ENCODE peak calls at places on chromosomes 2 and 18, in seven cellular contexts. D is RWPE1, G is activated B cell treated with CpG ODN at 0.5 μM for 24 hours, S is GM12865, L is fibroblast of pulmonary artery, H is pancreas, W is esophagus squamous epithelium. J is an unnamed sample.

GRCh38 chr18:72543362-72544055 is 633 bp downstream of the CBLN2 start:
- DNase-seq in D (no peak), G (no peak), S (no peak), L (no peak), H (no peak), W (no peak), J (no peak)

GRCh38 chr18:48720655-48721025 is 181.8 kb downstream of the CTIF start:
- DNase-seq in D (no peak), G (no peak), S (no peak), L (no peak), H (no peak), W (no peak), J (no peak)

GRCh38 chr2:52074139-52074719 is 1042.3 kb upstream of the NRXN1 start:
- DNase-seq in D (no peak), G (no peak), S (no peak), L (no peak), H (no peak), W (no peak), J (no peak)

GRCh38 chr2:132542953-132543569 is 126.5 kb downstream of the GPR39 start:
- DNase-seq in D (no peak), G (no peak), S (no peak), L (no peak), H (no peak), W (no peak), J (no peak)

GRCh38 chr2:16005819-16006536 is 65.6 kb downstream of the MYCN start:
- DNase-seq in D (peak), G (no peak), S (no peak), L (no peak), H (no peak), W (no peak), J (peak)

GRCh38 chr2:138846216-138846821 is 66.1 kb upstream of the NXPH2 start:
- DNase-seq in D (peak), G (no peak), S (peak), L (peak), H (no peak), W (no peak), J (no peak)

GRCh38 chr2:241211276-241211675 is 22.8 kb downstream of the ANO7 start:
- DNase-seq in D (no peak), G (no peak), S (no peak), L (no peak), H (no peak), W (no peak), J (no peak)

GRCh38 chr18:54873884-54874255 is 45.6 kb downstream of the RAB27B start:
- DNase-seq in D (no peak), G (no peak), S (no peak), L (no peak), H (no peak), W (no peak), J (no peak)

GRCh38 chr2:46014911-46015654 is 282.1 kb upstream of the EPAS1 start:
- DNase-seq in D (no peak), G (no peak), S (no peak), L (peak), H (no peak), W (no peak), J (no peak)

GRCh38 chr2:1736997-1737480 is 7.3 kb downstream of the PXDN start:
- DNase-seq in D (no peak), G (no peak), S (no peak), L (peak), H (no peak), W (no peak), J (no peak)

GRCh38 chr18:48840491-48840877 is 110.3 kb downstream of the SMAD7 start:
- DNase-seq in D (no peak), G (no peak), S (no peak), L (no peak), H (no peak), W (no peak), J (peak)

GRCh38 chr2:27281855-27282559 is at the start of gene TRIM54:
- DNase-seq in D (no peak), G (no peak), S (no peak), L (peak), H (no peak), W (no peak), J (no peak)

GRCh38 chr2:235752875-235753274 is 259.0 kb downstream of the AGAP1 start:
- DNase-seq in D (no peak), G (no peak), S (no peak), L (no peak), H (no peak), W (no peak), J (no peak)

GRCh38 chr2:69012310-69013122 is 463 bp upstream of the ANTXR1 start:
- DNase-seq in D (no peak), G (peak), S (peak), L (peak), H (peak), W (no peak), J (no peak)

GRCh38 chr18:50232419-50232818 is 33.9 kb downstream of the CFAP53 start:
- DNase-seq in D (no peak), G (no peak), S (no peak), L (no peak), H (no peak), W (no peak), J (no peak)

GRCh38 chr2:147851244-147851930 is 6.6 kb downstream of the ACVR2A start:
- DNase-seq in D (no peak), G (no peak), S (no peak), L (no peak), H (no peak), W (no peak), J (no peak)

GRCh38 chr2:174076040-174076439 is 110.9 kb upstream of the SP3 start:
- DNase-seq in D (peak), G (no peak), S (no peak), L (no peak), H (no peak), W (no peak), J (no peak)

GRCh38 chr2:120395686-120396518 is 50.0 kb downstream of the INHBB start:
- DNase-seq in D (no peak), G (peak), S (no peak), L (no peak), H (peak), W (no peak), J (peak)

GRCh38 chr2:113233593-113234550 is 44.8 kb downstream of the PAX8 start:
- DNase-seq in D (no peak), G (no peak), S (peak), L (peak), H (peak), W (no peak), J (no peak)

GRCh38 chr2:98445708-98446577 is 1.3 kb downstream of the INPP4A start:
- DNase-seq in D (no peak), G (no peak), S (peak), L (no peak), H (no peak), W (no peak), J (no peak)
- TF ChIP-seq CTCF in D (no peak), G (no peak), S (no peak), L (no peak), H (no peak), W (no peak), J (no peak)

GRCh38 chr2:38526195-38526594 is 76.5 kb downstream of the HNRNPLL start:
- DNase-seq in D (no peak), G (no peak), S (no peak), L (peak), H (no peak), W (no peak), J (no peak)
- TF ChIP-seq CTCF in D (no peak), G (no peak), S (no peak), L (no peak), H (no peak), W (no peak), J (no peak)

DNA sequence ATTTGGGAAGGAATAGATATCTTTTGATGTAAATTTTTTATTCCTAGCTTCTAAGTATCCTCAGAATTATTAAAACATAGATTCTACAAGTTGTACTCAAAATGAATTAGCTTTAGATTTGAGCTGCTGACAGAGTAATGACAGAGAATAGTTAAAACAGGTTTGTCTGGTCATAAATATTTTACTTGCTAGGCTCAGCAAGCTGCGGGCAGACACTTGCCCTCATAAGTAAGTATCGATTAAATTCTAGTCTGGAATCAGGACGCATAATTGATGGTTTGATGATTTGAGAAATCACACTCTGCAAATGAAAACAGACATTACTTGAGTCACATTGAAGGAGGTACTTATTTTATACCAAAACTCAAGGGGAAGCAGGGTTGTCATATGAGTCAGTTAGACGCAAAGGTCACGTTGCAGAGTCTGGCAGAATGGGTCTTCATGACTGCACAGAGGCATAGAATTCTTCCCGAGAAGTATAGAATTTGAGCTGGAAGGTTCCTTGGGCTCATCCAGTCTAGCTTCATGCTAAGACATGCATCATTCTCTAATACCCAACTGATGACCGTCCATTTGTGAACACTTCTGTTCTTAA is 27.5 kb downstream of the ARL4C start:
- DNase-seq in D (no peak), G (no peak), S (no peak), L (no peak), H (no peak), W (no peak), J (no peak)
- TF ChIP-seq CTCF in D (no peak), G (no peak), S (no peak), L (no peak), H (no peak), W (no peak), J (no peak)

GRCh38 chr2:197075754-197076337 is 149.3 kb upstream of the PGAP1 start:
- DNase-seq in D (no peak), G (no peak), S (peak), L (peak), H (no peak), W (no peak), J (no peak)
- TF ChIP-seq CTCF in D (no peak), G (no peak), S (peak), L (peak), H (peak), W (peak), J (peak)

GRCh38 chr2:191627518-191627917 is 50.4 kb upstream of the NABP1 start:
- DNase-seq in D (no peak), G (no peak), S (no peak), L (no peak), H (no peak), W (no peak), J (no peak)
- TF ChIP-seq CTCF in D (no peak), G (no peak), S (no peak), L (no peak), H (no peak), W (no peak), J (no peak)

DNA sequence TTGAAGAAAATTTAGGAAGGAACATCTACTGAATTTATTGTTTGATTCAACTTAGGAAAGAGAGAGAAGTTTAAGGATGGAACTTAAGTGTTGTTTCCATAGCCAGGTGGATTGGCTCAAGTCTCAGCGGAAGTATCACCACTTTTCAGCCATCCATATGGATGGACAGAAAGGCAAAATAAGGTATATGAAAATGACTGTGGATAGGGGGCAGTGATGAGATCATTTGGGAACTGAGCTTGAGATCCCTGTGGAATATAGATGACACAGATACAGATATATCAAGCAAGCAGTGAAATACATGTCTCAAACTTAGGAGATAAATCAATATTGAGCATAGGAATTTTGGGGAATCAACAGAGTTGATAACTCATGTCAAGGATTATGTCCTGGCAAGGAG is 1462.7 kb upstream of the NXPH2 start:
- DNase-seq in D (no peak), G (no peak), S (no peak), L (no peak), H (no peak), W (no peak), J (no peak)
- TF ChIP-seq CTCF in D (no peak), G (no peak), S (no peak), L (no peak), H (no peak), W (no peak), J (no peak)

GRCh38 chr2:25297738-25298137 is 44.0 kb downstream of the DNMT3A start:
- DNase-seq in D (no peak), G (no peak), S (no peak), L (no peak), H (no peak), W (no peak), J (no peak)
- TF ChIP-seq CTCF in D (no peak), G (no peak), S (no peak), L (no peak), H (no peak), W (no peak), J (no peak)